ENCODE peak calls at places on chromosomes 12 and 14, in ten cellular contexts. Z is H1, V is NCI-H748 treated with DMSO at 0.1 percent for 48 hours, P is iPS-NIHi11, G is AG08395, X is adrenal gland, F is NCI-H345, Y is activated B cell treated with CpG ODN at 0.5 μM for 24 hours, E is nephron progenitor cell, I is Right ventricle myocardium superior. L is an unnamed sample.

GRCh38 chr14:95322646-95323045 is 2.9 kb upstream of the CLMN start:
- DNase-seq in Z (no peak), V (no peak), P (no peak), G (no peak), X (no peak), F (no peak), Y (no peak), E (no peak), I (no peak), L (no peak)

GRCh38 chr12:57208946-57209282 is 7.7 kb upstream of the NXPH4 start:
- DNase-seq in Z (no peak), V (no peak), P (no peak), G (no peak), X (no peak), F (no peak), Y (no peak), E (no peak), I (peak; percentile 87), L (no peak)

GRCh38 chr12:110198386-110198785 is 74.2 kb downstream of the IFT81 start:
- DNase-seq in Z (no peak), V (no peak), P (no peak), G (peak; percentile 7), X (no peak), F (no peak), Y (no peak), E (no peak), I (no peak), L (no peak)

GRCh38 chr12:30964896-30965612 is 38.5 kb downstream of the TSPAN11 start:
- DNase-seq in Z (no peak), V (no peak), P (no peak), G (no peak), X (no peak), F (no peak), Y (no peak), E (no peak), I (no peak), L (no peak)

GRCh38 chr14:44640416-44640815 is 133.3 kb upstream of the FSCB start:
- DNase-seq in Z (no peak), V (no peak), P (no peak), G (no peak), X (no peak), F (no peak), Y (no peak), E (no peak), I (no peak), L (no peak)

GRCh38 chr14:56730468-56731145 is 79.7 kb downstream of the OTX2 start:
- DNase-seq in Z (no peak), V (no peak), P (no peak), G (no peak), X (no peak), F (no peak), Y (no peak), E (peak; percentile 16), I (no peak), L (no peak)

GRCh38 chr14:46840971-46841729 is 189.6 kb upstream of the RPL10L start:
- DNase-seq in Z (no peak), V (no peak), P (peak; percentile 6), G (no peak), X (no peak), F (no peak), Y (no peak), E (no peak), I (no peak), L (no peak)

GRCh38 chr14:66624319-66624937 is 116.5 kb downstream of the GPHN start:
- DNase-seq in Z (no peak), V (no peak), P (peak; percentile 67), G (peak; percentile 71), X (peak; percentile 52), F (peak; percentile 39), Y (no peak), E (peak; percentile 38), I (peak; percentile 59), L (peak; percentile 43)

GRCh38 chr12:78555802-78556201 is 308.8 kb upstream of the SYT1 start:
- DNase-seq in Z (no peak), V (no peak), P (no peak), G (no peak), X (no peak), F (no peak), Y (no peak), E (no peak), I (no peak), L (no peak)

GRCh38 chr14:38623661-38624060 is 367.8 kb upstream of the CLEC14A start:
- DNase-seq in Z (no peak), V (no peak), P (no peak), G (peak; percentile 52), X (no peak), F (no peak), Y (no peak), E (no peak), I (no peak), L (no peak)

GRCh38 chr12:130761537-130762318 is 45.6 kb upstream of the RIMBP2 start:
- DNase-seq in Z (peak; percentile 80), V (peak; percentile 33), P (peak; percentile 72), G (peak; percentile 82), X (peak; percentile 70), F (peak; percentile 50), Y (no peak), E (peak; percentile 67), I (no peak), L (peak; percentile 77)

GRCh38 chr12:27571463-27571862 is 47.5 kb downstream of the PPFIBP1 start:
- DNase-seq in Z (no peak), V (no peak), P (peak; percentile 44), G (peak; percentile 71), X (no peak), F (no peak), Y (no peak), E (no peak), I (no peak), L (no peak)

GRCh38 chr12:114430306-114430705 is 24.4 kb upstream of the TBX5 start:
- DNase-seq in Z (no peak), V (no peak), P (no peak), G (peak; percentile 96), X (no peak), F (no peak), Y (no peak), E (no peak), I (no peak), L (no peak)

GRCh38 chr14:94717808-94718207 is 52.1 kb downstream of the GSC start:
- DNase-seq in Z (no peak), V (no peak), P (no peak), G (no peak), X (no peak), F (no peak), Y (no peak), E (no peak), I (no peak), L (no peak)

GRCh38 chr12:41190360-41190759 is 2.2 kb downstream of the PDZRN4 start:
- DNase-seq in Z (no peak), V (peak; percentile 68), P (peak; percentile 18), G (no peak), X (no peak), F (peak; percentile 55), Y (no peak), E (peak; percentile 29), I (no peak), L (peak; percentile 2)

GRCh38 chr12:104358353-104359003 is 54.9 kb downstream of the EID3 start:
- DNase-seq in Z (peak; percentile 74), V (peak; percentile 33), P (peak; percentile 81), G (peak; percentile 65), X (peak; percentile 69), F (peak; percentile 18), Y (peak; percentile 35), E (peak; percentile 46), I (peak; percentile 59), L (peak; percentile 83)

GRCh38 chr12:113119980-113120669 is 15.4 kb downstream of the RASAL1 start:
- DNase-seq in Z (no peak), V (no peak), P (peak; percentile 52), G (no peak), X (no peak), F (peak; percentile 11), Y (no peak), E (no peak), I (peak; percentile 5), L (no peak)